ENCODE peak calls at places on chromosome 14, in eight cellular contexts. W is K562, H is tibial nerve, V is H1, N is transverse colon, C is A549, J is esophagus muscularis mucosa, E is GM12878. M is an unnamed sample.

GRCh38 chr14:50084666-50085065 is 31.7 kb downstream of the VCPKMT start:
- DNase-seq in C (no peak), H (no peak), V (no peak), W (no peak), E (no peak), N (no peak), J (no peak), M (no peak)

GRCh38 chr14:77177623-77178185 is 3.9 kb upstream of the TMEM63C start:
- DNase-seq in E (no peak), J (no peak), W (no peak), C (peak; percentile 50), V (no peak), N (no peak), H (no peak), M (no peak)

GRCh38 chr14:52473557-52473956 is 78.7 kb downstream of the TXNDC16 start:
- DNase-seq in H (no peak), N (no peak), C (peak; percentile 56), V (no peak), E (no peak), W (no peak), J (no peak), M (no peak)

GRCh38 chr14:21095430-21096205 is 2.8 kb downstream of the ZNF219 start:
- DNase-seq in V (no peak), H (no peak), J (no peak), N (no peak), E (no peak), W (no peak), C (no peak), M (no peak)

GRCh38 chr14:91573528-91573893 is 63.4 kb upstream of the PPP4R3A start:
- DNase-seq in W (no peak), E (no peak), N (no peak), C (no peak), H (no peak), V (no peak), J (peak; percentile 86), M (no peak)

GRCh38 chr14:85165091-85165490 is 364.9 kb upstream of the FLRT2 start:
- DNase-seq in J (no peak), W (no peak), C (peak; percentile 11), N (no peak), H (peak; percentile 8), V (no peak), E (no peak), M (no peak)

GRCh38 chr14:75427126-75427481 is 718 bp upstream of the JDP2 start:
- DNase-seq in J (no peak), W (no peak), C (no peak), V (no peak), N (peak; percentile 33), E (no peak), H (no peak), M (no peak)

GRCh38 chr14:95533391-95533821 is 1.4 kb upstream of the GLRX5 start:
- DNase-seq in H (no peak), E (no peak), J (no peak), C (peak; percentile 20), N (no peak), V (no peak), W (peak; percentile 47), M (no peak)

GRCh38 chr14:65131176-65131765 is 29.0 kb upstream of the MAX start:
- DNase-seq in N (peak; percentile 60), W (no peak), J (no peak), H (no peak), E (no peak), V (no peak), C (peak; percentile 34), M (no peak)

GRCh38 chr14:38989917-38990546 is 113.0 kb downstream of the SEC23A start:
- DNase-seq in H (no peak), V (no peak), E (peak; percentile 32), N (no peak), C (no peak), W (no peak), J (no peak), M (no peak)

GRCh38 chr14:58861546-58861945 is 223.8 kb downstream of the DACT1 start:
- DNase-seq in W (no peak), H (no peak), C (no peak), N (no peak), E (no peak), J (no peak), V (no peak), M (no peak)

GRCh38 chr14:68297871-68298468 is 478.4 kb downstream of the RAD51B start:
- DNase-seq in H (no peak), J (no peak), W (no peak), E (no peak), N (no peak), C (peak; percentile 55), V (peak; percentile 31), M (no peak)

GRCh38 chr14:27881646-27882045 is 884.9 kb upstream of the FOXG1 start:
- DNase-seq in E (no peak), N (no peak), C (no peak), V (no peak), J (no peak), W (no peak), H (no peak), M (no peak)

GRCh38 chr14:75561013-75561432 is 17.4 kb upstream of the FLVCR2 start:
- DNase-seq in N (peak; percentile 82), J (no peak), H (peak; percentile 68), E (no peak), W (peak; percentile 68), C (peak; percentile 87), V (peak; percentile 79), M (peak; percentile 89)

GRCh38 chr14:60724080-60724618 is at the start of gene SIX4:
- DNase-seq in N (peak; percentile 53), J (no peak), C (peak; percentile 78), W (peak; percentile 83), V (peak; percentile 78), H (peak; percentile 29), E (no peak), M (peak; percentile 78)

GRCh38 chr14:100654025-100654813 is 67.0 kb upstream of the BEGAIN start:
- DNase-seq in J (no peak), W (peak; percentile 26), N (no peak), E (no peak), H (no peak), C (no peak), V (no peak), M (no peak)

GRCh38 chr14:100653409-100653808 is 66.2 kb upstream of the BEGAIN start:
- DNase-seq in C (no peak), W (peak; percentile 64), J (no peak), E (no peak), H (no peak), N (no peak), V (no peak), M (no peak)

GRCh38 chr14:100652739-100653138 is 65.5 kb upstream of the BEGAIN start:
- DNase-seq in V (no peak), N (no peak), E (no peak), W (no peak), J (no peak), C (no peak), H (no peak), M (no peak)

GRCh38 chr14:100656996-100657395 is 69.7 kb upstream of the DLK1 start:
- DNase-seq in E (no peak), V (no peak), J (no peak), C (no peak), W (no peak), H (no peak), N (no peak), M (no peak)

GRCh38 chr14:100654814-100655795 is 67.9 kb upstream of the BEGAIN start:
- DNase-seq in N (peak; percentile 56), C (peak; percentile 30), J (no peak), E (no peak), H (no peak), V (no peak), W (peak; percentile 72), M (peak; percentile 57)
- TF ChIP-seq EP300 in N (no peak), C (no peak), J (no peak), E (no peak), H (no peak), V (no peak), W (no peak), M (no peak)

DNA sequence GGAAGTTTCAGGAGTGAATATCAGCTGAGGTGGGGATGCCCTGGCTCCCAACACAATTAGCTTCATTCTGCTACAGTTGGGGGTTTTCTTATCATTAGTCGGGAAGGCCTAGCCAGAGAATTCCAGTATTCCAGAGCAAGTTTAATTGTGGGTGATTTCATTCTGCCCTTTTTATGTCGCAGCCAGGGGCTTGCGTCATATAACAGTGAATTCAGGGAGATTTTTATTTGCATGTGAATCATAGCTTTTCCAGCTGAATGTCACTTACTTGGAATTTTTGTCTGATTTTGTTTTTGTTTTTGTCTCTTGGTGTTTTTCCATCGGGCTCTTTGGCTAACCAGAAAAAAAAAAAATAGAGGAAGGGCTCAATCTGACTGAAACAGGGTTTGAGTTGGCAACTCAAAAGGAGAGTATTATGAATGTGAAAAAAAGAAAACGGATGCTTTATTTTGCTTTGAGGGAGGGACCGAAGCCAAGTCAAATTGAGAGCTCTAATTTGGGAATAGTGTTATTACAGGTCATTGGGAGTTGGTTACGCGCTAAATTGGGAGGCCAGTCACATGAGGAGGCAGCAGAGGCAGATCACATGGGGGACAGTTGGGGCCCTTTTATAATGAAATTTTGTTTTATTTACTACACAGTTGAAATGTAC is 119.4 kb downstream of the SAMD4A start:
- DNase-seq in J (no peak), C (peak; percentile 23), W (no peak), N (no peak), H (peak; percentile 71), E (no peak), V (no peak), M (no peak)
- TF ChIP-seq EP300 in J (no peak), C (no peak), W (no peak), N (no peak), H (peak; percentile 91), E (no peak), V (no peak), M (no peak)

DNA sequence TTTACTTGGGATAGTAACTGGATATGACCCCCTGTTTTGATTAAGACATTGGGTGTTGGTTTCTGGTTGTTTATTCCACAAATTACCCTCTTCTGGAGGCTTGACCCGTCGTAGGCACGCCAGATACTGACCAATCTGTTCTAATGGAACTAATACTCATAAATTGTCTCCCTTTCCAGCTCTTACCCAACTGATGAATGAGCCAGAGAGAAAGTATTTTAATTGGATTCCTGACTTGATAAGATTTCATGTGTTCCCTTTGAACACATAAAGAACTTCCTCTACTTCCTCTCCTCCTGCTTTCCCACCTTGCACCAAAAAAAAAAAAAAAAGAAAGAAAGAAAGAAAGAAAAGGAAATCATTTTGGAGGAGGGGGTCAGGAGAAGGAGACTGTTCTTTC is 340.9 kb downstream of the PCNX1 start:
- DNase-seq in E (no peak), V (no peak), W (no peak), J (no peak), C (no peak), N (no peak), H (no peak), M (no peak)
- TF ChIP-seq EP300 in E (no peak), V (no peak), W (no peak), J (no peak), C (no peak), N (no peak), H (no peak), M (no peak)

DNA sequence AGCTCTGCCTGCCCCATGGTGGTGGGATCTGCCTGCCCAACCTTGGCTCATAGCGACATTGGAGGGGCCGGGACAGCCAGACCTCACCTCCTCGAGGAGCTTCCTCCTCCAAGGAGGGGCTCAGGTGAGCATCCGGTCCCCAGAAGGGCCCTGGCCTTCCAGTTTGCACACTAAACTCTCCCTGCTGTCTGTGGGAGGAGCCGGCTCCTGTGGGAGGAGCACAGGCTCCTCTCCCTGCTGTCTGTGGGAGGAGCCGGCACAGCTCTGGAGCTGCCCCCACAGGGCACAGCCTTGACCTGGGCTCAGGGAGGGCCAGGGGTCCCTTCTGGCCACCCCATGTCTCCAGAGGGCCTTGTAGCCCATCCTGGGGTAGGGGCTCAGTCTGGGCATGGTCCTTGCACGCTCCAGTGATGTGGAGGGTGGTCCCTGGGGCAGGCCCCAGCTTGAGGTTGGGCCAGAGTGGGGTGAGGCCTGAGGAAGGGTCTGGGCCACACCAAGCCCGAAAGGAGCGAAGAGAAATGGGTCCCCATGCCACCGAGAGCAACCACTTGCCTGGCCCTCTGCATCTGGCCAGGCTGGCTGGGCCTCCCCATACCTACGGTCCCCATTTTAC is 147.5 kb upstream of the C14orf180 start:
- DNase-seq in H (no peak), J (peak; percentile 86), N (no peak), C (no peak), W (no peak), V (no peak), E (no peak), M (no peak)
- TF ChIP-seq EP300 in H (no peak), J (no peak), N (no peak), C (no peak), W (no peak), V (no peak), E (no peak), M (no peak)